ENCODE peak calls at places on chromosome 4, in six cellular contexts. One of them, this sample, is unnamed.

GRCh38 chr4:51835854-51836253 is 7.1 kb upstream of the DCUN1D4 start:
- DNase-seq in left kidney: peak
- DNase-seq in neural crest cell: no peak
- DNase-seq in HL-60: no peak
- DNase-seq in C1 segment of cervical spinal cord: no peak
- DNase-seq in ovary: no peak
- DNase-seq in this sample: no peak

GRCh38 chr4:7222521-7222920 is 30.2 kb downstream of the SORCS2 start:
- DNase-seq in left kidney: no peak
- DNase-seq in ovary: no peak
- DNase-seq in neural crest cell: no peak
- DNase-seq in HL-60: no peak
- DNase-seq in C1 segment of cervical spinal cord: no peak
- DNase-seq in this sample: no peak

GRCh38 chr4:54526560-54526959 is 131.2 kb upstream of the KIT start:
- DNase-seq in C1 segment of cervical spinal cord: no peak
- DNase-seq in neural crest cell: no peak
- DNase-seq in HL-60: no peak
- DNase-seq in left kidney: no peak
- DNase-seq in ovary: no peak
- DNase-seq in this sample: no peak

GRCh38 chr4:82017680-82018079 is 356.1 kb downstream of the HNRNPD start:
- DNase-seq in C1 segment of cervical spinal cord: no peak
- DNase-seq in neural crest cell: peak
- DNase-seq in HL-60: no peak
- DNase-seq in left kidney: peak
- DNase-seq in ovary: no peak
- DNase-seq in this sample: peak

GRCh38 chr4:70559216-70559830 is 32.7 kb upstream of the AMBN start:
- DNase-seq in ovary: no peak
- DNase-seq in left kidney: peak
- DNase-seq in C1 segment of cervical spinal cord: no peak
- DNase-seq in HL-60: no peak
- DNase-seq in neural crest cell: peak
- DNase-seq in this sample: peak

GRCh38 chr4:76562851-76563803 is 128.1 kb downstream of the SHROOM3 start:
- DNase-seq in HL-60: no peak
- DNase-seq in C1 segment of cervical spinal cord: no peak
- DNase-seq in left kidney: peak
- DNase-seq in neural crest cell: no peak
- DNase-seq in ovary: no peak
- DNase-seq in this sample: no peak

GRCh38 chr4:68375667-68376559 is 26.0 kb upstream of the YTHDC1 start:
- DNase-seq in HL-60: peak
- DNase-seq in C1 segment of cervical spinal cord: no peak
- DNase-seq in left kidney: peak
- DNase-seq in neural crest cell: peak
- DNase-seq in ovary: no peak
- DNase-seq in this sample: peak

GRCh38 chr4:85084371-85085170 is 118.1 kb upstream of the WDFY3 start:
- DNase-seq in ovary: no peak
- DNase-seq in left kidney: peak
- DNase-seq in neural crest cell: peak
- DNase-seq in C1 segment of cervical spinal cord: no peak
- DNase-seq in HL-60: peak
- DNase-seq in this sample: peak

GRCh38 chr4:169032883-169033645 is 23.0 kb upstream of the CBR4 start:
- DNase-seq in HL-60: no peak
- DNase-seq in C1 segment of cervical spinal cord: no peak
- DNase-seq in ovary: no peak
- DNase-seq in neural crest cell: no peak
- DNase-seq in left kidney: no peak
- DNase-seq in this sample: no peak

GRCh38 chr4:119498520-119498919 is 130.1 kb downstream of the PDE5A start:
- DNase-seq in left kidney: peak
- DNase-seq in neural crest cell: no peak
- DNase-seq in HL-60: no peak
- DNase-seq in C1 segment of cervical spinal cord: no peak
- DNase-seq in ovary: peak
- DNase-seq in this sample: peak

GRCh38 chr4:112652216-112652615 is 15.3 kb downstream of the LARP7 start:
- DNase-seq in HL-60: no peak
- DNase-seq in left kidney: peak
- DNase-seq in C1 segment of cervical spinal cord: no peak
- DNase-seq in neural crest cell: no peak
- DNase-seq in ovary: no peak
- DNase-seq in this sample: no peak

GRCh38 chr4:120692964-120693363 is 229.6 kb downstream of the PRDM5 start:
- DNase-seq in C1 segment of cervical spinal cord: no peak
- DNase-seq in left kidney: no peak
- DNase-seq in ovary: no peak
- DNase-seq in HL-60: no peak
- DNase-seq in neural crest cell: no peak
- DNase-seq in this sample: no peak

GRCh38 chr4:125321709-125322362 is 7.1 kb downstream of the FAT4 start:
- DNase-seq in C1 segment of cervical spinal cord: no peak
- DNase-seq in ovary: no peak
- DNase-seq in left kidney: peak
- DNase-seq in HL-60: no peak
- DNase-seq in neural crest cell: no peak
- DNase-seq in this sample: no peak

GRCh38 chr4:76251448-76252270 is at the start of gene FAM47E:
- DNase-seq in left kidney: peak
- DNase-seq in HL-60: peak
- DNase-seq in ovary: peak
- DNase-seq in C1 segment of cervical spinal cord: no peak
- DNase-seq in neural crest cell: peak
- DNase-seq in this sample: peak

GRCh38 chr4:2364654-2365053 is 53.8 kb downstream of the ZFYVE28 start:
- DNase-seq in HL-60: no peak
- DNase-seq in neural crest cell: no peak
- DNase-seq in C1 segment of cervical spinal cord: no peak
- DNase-seq in left kidney: peak
- DNase-seq in ovary: peak
- DNase-seq in this sample: no peak

GRCh38 chr4:7968262-7968896 is 28.7 kb upstream of the AFAP1 start:
- DNase-seq in C1 segment of cervical spinal cord: no peak
- DNase-seq in HL-60: no peak
- DNase-seq in neural crest cell: no peak
- DNase-seq in left kidney: no peak
- DNase-seq in ovary: no peak
- DNase-seq in this sample: no peak

GRCh38 chr4:154328030-154328429 is 163.6 kb downstream of the DCHS2 start:
- DNase-seq in HL-60: no peak
- DNase-seq in ovary: no peak
- DNase-seq in neural crest cell: no peak
- DNase-seq in left kidney: no peak
- DNase-seq in C1 segment of cervical spinal cord: no peak
- DNase-seq in this sample: no peak

GRCh38 chr4:168880811-168881595 is 129.1 kb downstream of the CBR4 start:
- DNase-seq in HL-60: peak
- DNase-seq in C1 segment of cervical spinal cord: no peak
- DNase-seq in neural crest cell: no peak
- DNase-seq in ovary: no peak
- DNase-seq in left kidney: peak
- DNase-seq in this sample: no peak

GRCh38 chr4:41709844-41710481 is 38.6 kb downstream of the PHOX2B start:
- DNase-seq in left kidney: no peak
- DNase-seq in neural crest cell: no peak
- DNase-seq in HL-60: no peak
- DNase-seq in ovary: no peak
- DNase-seq in C1 segment of cervical spinal cord: no peak
- DNase-seq in this sample: no peak

GRCh38 chr4:27931584-27931983 is 1070.9 kb downstream of the STIM2 start:
- DNase-seq in C1 segment of cervical spinal cord: no peak
- DNase-seq in ovary: no peak
- DNase-seq in left kidney: no peak
- DNase-seq in neural crest cell: no peak
- DNase-seq in HL-60: no peak
- DNase-seq in this sample: no peak

GRCh38 chr4:3193531-3194203 is 55.3 kb upstream of the MSANTD1 start:
- DNase-seq in left kidney: no peak
- DNase-seq in neural crest cell: no peak
- DNase-seq in HL-60: no peak
- DNase-seq in ovary: no peak
- DNase-seq in C1 segment of cervical spinal cord: no peak
- DNase-seq in this sample: no peak

GRCh38 chr4:104490770-104491395 is 3.8 kb downstream of the CXXC4 start:
- DNase-seq in ovary: peak
- DNase-seq in HL-60: no peak
- DNase-seq in neural crest cell: peak
- DNase-seq in C1 segment of cervical spinal cord: no peak
- DNase-seq in left kidney: peak
- DNase-seq in this sample: peak

GRCh38 chr4:145820407-145820806 is 118.2 kb downstream of the ZNF827 start:
- DNase-seq in HL-60: no peak
- DNase-seq in left kidney: no peak
- DNase-seq in neural crest cell: no peak
- DNase-seq in C1 segment of cervical spinal cord: no peak
- DNase-seq in ovary: no peak
- DNase-seq in this sample: no peak

GRCh38 chr4:80201326-80202151 is 4.2 kb downstream of the PRDM8 start:
- DNase-seq in ovary: peak
- DNase-seq in left kidney: peak
- DNase-seq in neural crest cell: no peak
- DNase-seq in HL-60: peak
- DNase-seq in C1 segment of cervical spinal cord: no peak
- DNase-seq in this sample: no peak

GRCh38 chr4:39133623-39134022 is 48.7 kb upstream of the WDR19 start:
- DNase-seq in neural crest cell: no peak
- DNase-seq in HL-60: no peak
- DNase-seq in C1 segment of cervical spinal cord: no peak
- DNase-seq in ovary: no peak
- DNase-seq in left kidney: no peak
- DNase-seq in this sample: no peak

GRCh38 chr4:23728393-23728792 is 161.5 kb downstream of the PPARGC1A start:
- DNase-seq in left kidney: no peak
- DNase-seq in neural crest cell: no peak
- DNase-seq in ovary: no peak
- DNase-seq in C1 segment of cervical spinal cord: no peak
- DNase-seq in HL-60: no peak
- DNase-seq in this sample: no peak

GRCh38 chr4:8726344-8726851 is 133.8 kb downstream of the CPZ start:
- DNase-seq in neural crest cell: no peak
- DNase-seq in C1 segment of cervical spinal cord: no peak
- DNase-seq in left kidney: no peak
- DNase-seq in HL-60: no peak
- DNase-seq in ovary: no peak
- DNase-seq in this sample: no peak

GRCh38 chr4:98728433-98728832 is 70.0 kb upstream of the TSPAN5 start:
- DNase-seq in ovary: no peak
- DNase-seq in neural crest cell: no peak
- DNase-seq in HL-60: no peak
- DNase-seq in C1 segment of cervical spinal cord: no peak
- DNase-seq in left kidney: peak
- DNase-seq in this sample: no peak

GRCh38 chr4:108103096-108103495 is 65.6 kb downstream of the LEF1 start:
- DNase-seq in ovary: no peak
- DNase-seq in HL-60: no peak
- DNase-seq in neural crest cell: no peak
- DNase-seq in C1 segment of cervical spinal cord: no peak
- DNase-seq in left kidney: no peak
- DNase-seq in this sample: no peak

GRCh38 chr4:83686166-83686565 is 150.3 kb downstream of the GPAT3 start:
- DNase-seq in left kidney: no peak
- DNase-seq in neural crest cell: no peak
- DNase-seq in HL-60: no peak
- DNase-seq in C1 segment of cervical spinal cord: no peak
- DNase-seq in ovary: no peak
- DNase-seq in this sample: no peak

GRCh38 chr4:166091914-166092510 is 219.0 kb downstream of the TLL1 start:
- DNase-seq in HL-60: no peak
- DNase-seq in neural crest cell: no peak
- DNase-seq in left kidney: peak
- DNase-seq in C1 segment of cervical spinal cord: no peak
- DNase-seq in ovary: no peak
- DNase-seq in this sample: no peak

GRCh38 chr4:9919047-9919446 is 102.2 kb downstream of the SLC2A9 start:
- DNase-seq in neural crest cell: no peak
- DNase-seq in left kidney: no peak
- DNase-seq in C1 segment of cervical spinal cord: no peak
- DNase-seq in HL-60: no peak
- DNase-seq in ovary: no peak
- DNase-seq in this sample: no peak

GRCh38 chr4:886244-886643 is 45.9 kb downstream of the GAK start:
- DNase-seq in ovary: no peak
- DNase-seq in neural crest cell: no peak
- DNase-seq in HL-60: no peak
- DNase-seq in left kidney: no peak
- DNase-seq in C1 segment of cervical spinal cord: no peak
- DNase-seq in this sample: no peak

GRCh38 chr4:179097741-179098140 is 1655.5 kb upstream of the AGA start:
- DNase-seq in C1 segment of cervical spinal cord: no peak
- DNase-seq in HL-60: peak
- DNase-seq in left kidney: peak
- DNase-seq in neural crest cell: peak
- DNase-seq in ovary: no peak
- DNase-seq in this sample: peak

GRCh38 chr4:1041147-1041935 is 29.9 kb downstream of the FGFRL1 start:
- DNase-seq in C1 segment of cervical spinal cord: no peak
- DNase-seq in ovary: no peak
- DNase-seq in left kidney: peak
- DNase-seq in HL-60: no peak
- DNase-seq in neural crest cell: no peak
- DNase-seq in this sample: peak

GRCh38 chr4:62644372-62644771 is 1444.2 kb downstream of the ADGRL3 start:
- DNase-seq in neural crest cell: no peak
- DNase-seq in C1 segment of cervical spinal cord: no peak
- DNase-seq in HL-60: no peak
- DNase-seq in left kidney: peak
- DNase-seq in ovary: no peak
- DNase-seq in this sample: peak

GRCh38 chr4:178174756-178175155 is 732.5 kb upstream of the AGA start:
- DNase-seq in HL-60: no peak
- DNase-seq in left kidney: no peak
- DNase-seq in neural crest cell: no peak
- DNase-seq in ovary: no peak
- DNase-seq in C1 segment of cervical spinal cord: no peak
- DNase-seq in this sample: no peak

GRCh38 chr4:8920969-8921368 is 49.3 kb upstream of the HMX1 start:
- DNase-seq in left kidney: no peak
- DNase-seq in C1 segment of cervical spinal cord: no peak
- DNase-seq in HL-60: no peak
- DNase-seq in ovary: no peak
- DNase-seq in neural crest cell: no peak
- DNase-seq in this sample: no peak

GRCh38 chr4:98467627-98468072 is 190.8 kb downstream of the TSPAN5 start:
- DNase-seq in C1 segment of cervical spinal cord: no peak
- DNase-seq in neural crest cell: peak
- DNase-seq in HL-60: peak
- DNase-seq in ovary: peak
- DNase-seq in left kidney: peak
- DNase-seq in this sample: peak